ENCODE peak calls at places on chromosome 4, in four cellular contexts. Z is ovary, B is type B pancreatic cell, O is left ventricle myocardium inferior. F is an unnamed sample.

GRCh38 chr4:110487873-110488272 is 11.9 kb downstream of the ENPEP start:
- DNase-seq in Z (no peak), O (no peak), B (no peak), F (no peak)

GRCh38 chr4:53943345-53944085 is 120.9 kb downstream of the CHIC2 start:
- DNase-seq in Z (no peak), O (no peak), B (no peak), F (no peak)

GRCh38 chr4:127967141-127967775 is 2.1 kb downstream of the ABHD18 start:
- DNase-seq in B (no peak), Z (no peak), O (no peak), F (peak; percentile 5)

GRCh38 chr4:101835121-101835904 is 44.8 kb downstream of the BANK1 start:
- DNase-seq in O (no peak), B (no peak), Z (no peak), F (no peak)

GRCh38 chr4:105719214-105719613 is 10.6 kb downstream of the GSTCD start:
- DNase-seq in O (no peak), Z (no peak), B (no peak), F (no peak)

GRCh38 chr4:36385951-36386561 is 104.6 kb downstream of the DTHD1 start:
- DNase-seq in O (no peak), Z (no peak), B (no peak), F (peak; percentile 59)

GRCh38 chr4:4259484-4260100 is 11.6 kb upstream of the TMEM128 start:
- DNase-seq in B (no peak), O (no peak), Z (no peak), F (no peak)

GRCh38 chr4:41144812-41145211 is 69.5 kb downstream of the APBB2 start:
- DNase-seq in B (no peak), Z (no peak), O (no peak), F (no peak)

GRCh38 chr4:67446811-67447210 is 98.5 kb downstream of the CENPC start:
- DNase-seq in B (no peak), Z (no peak), O (no peak), F (no peak)

GRCh38 chr4:87219648-87220093 is 747 bp downstream of the KLHL8 start:
- DNase-seq in O (peak; percentile 44), Z (peak; percentile 38), B (peak; percentile 77), F (peak; percentile 61)

GRCh38 chr4:162201673-162202072 is 37.9 kb upstream of the FSTL5 start:
- DNase-seq in Z (no peak), B (no peak), O (no peak), F (no peak)

GRCh38 chr4:124030038-124030638 is 633.5 kb downstream of the SPRY1 start:
- DNase-seq in Z (no peak), O (peak; percentile 38), B (no peak), F (no peak)

GRCh38 chr4:99763635-99764101 is 53.0 kb upstream of the DAPP1 start:
- DNase-seq in O (no peak), Z (peak; percentile 57), B (no peak), F (peak; percentile 13)

GRCh38 chr4:57094482-57095223 is 15.5 kb downstream of the IGFBP7 start:
- DNase-seq in Z (no peak), O (no peak), B (no peak), F (no peak)

GRCh38 chr4:152590179-152591031 is 54.5 kb upstream of the FBXW7 start:
- DNase-seq in O (no peak), Z (no peak), B (no peak), F (no peak)

GRCh38 chr4:10951306-10951705 is 266.7 kb upstream of the CLNK start:
- DNase-seq in O (no peak), B (no peak), Z (no peak), F (no peak)

GRCh38 chr4:17324431-17324830 is 187.5 kb downstream of the QDPR start:
- DNase-seq in O (no peak), Z (peak; percentile 41), B (no peak), F (peak; percentile 74)

GRCh38 chr4:89420507-89420906 is 112.9 kb upstream of the GPRIN3 start:
- DNase-seq in O (no peak), Z (no peak), B (no peak), F (no peak)

GRCh38 chr4:163949976-163950601 is 455.6 kb downstream of the TMA16 start:
- DNase-seq in O (no peak), B (no peak), Z (no peak), F (no peak)

GRCh38 chr4:99633772-99634171 is 23.9 kb downstream of the C4orf54 start:
- DNase-seq in B (no peak), Z (no peak), O (no peak), F (no peak)

GRCh38 chr4:114659386-114660008 is 60.9 kb downstream of the UGT8 start:
- DNase-seq in O (peak; percentile 12), B (no peak), Z (no peak), F (peak; percentile 63)

GRCh38 chr4:8546766-8547107 is 33.5 kb upstream of the GPR78 start:
- DNase-seq in O (no peak), B (no peak), Z (no peak), F (no peak)

GRCh38 chr4:176436500-176436973 is 116.8 kb downstream of the SPCS3 start:
- DNase-seq in B (no peak), Z (no peak), O (no peak), F (no peak)

GRCh38 chr4:6272863-6273660 is 3.4 kb downstream of the WFS1 start:
- DNase-seq in B (no peak), Z (peak; percentile 53), O (no peak), F (no peak)

GRCh38 chr4:166882221-166882620 is 352.1 kb downstream of the SPOCK3 start:
- DNase-seq in B (no peak), O (no peak), Z (no peak), F (no peak)

GRCh38 chr4:20543131-20543530 is 157.1 kb upstream of the PACRGL start:
- DNase-seq in B (no peak), Z (no peak), O (no peak), F (no peak)

GRCh38 chr4:44791842-44792241 is 65.5 kb upstream of the GNPDA2 start:
- DNase-seq in O (no peak), Z (no peak), B (no peak), F (no peak)

GRCh38 chr4:53905935-53906377 is 158.4 kb downstream of the CHIC2 start:
- DNase-seq in O (peak; percentile 33), B (no peak), Z (peak; percentile 62), F (peak; percentile 7)

GRCh38 chr4:5127556-5127955 is 76.3 kb downstream of the STK32B start:
- DNase-seq in Z (no peak), O (no peak), B (no peak), F (no peak)

GRCh38 chr4:55346851-55347255 is 811 bp downstream of the SRD5A3 start:
- DNase-seq in O (no peak), Z (no peak), B (no peak), F (no peak)

GRCh38 chr4:142160509-142160908 is 524.1 kb downstream of the IL15 start:
- DNase-seq in B (no peak), Z (no peak), O (no peak), F (no peak)

DNA sequence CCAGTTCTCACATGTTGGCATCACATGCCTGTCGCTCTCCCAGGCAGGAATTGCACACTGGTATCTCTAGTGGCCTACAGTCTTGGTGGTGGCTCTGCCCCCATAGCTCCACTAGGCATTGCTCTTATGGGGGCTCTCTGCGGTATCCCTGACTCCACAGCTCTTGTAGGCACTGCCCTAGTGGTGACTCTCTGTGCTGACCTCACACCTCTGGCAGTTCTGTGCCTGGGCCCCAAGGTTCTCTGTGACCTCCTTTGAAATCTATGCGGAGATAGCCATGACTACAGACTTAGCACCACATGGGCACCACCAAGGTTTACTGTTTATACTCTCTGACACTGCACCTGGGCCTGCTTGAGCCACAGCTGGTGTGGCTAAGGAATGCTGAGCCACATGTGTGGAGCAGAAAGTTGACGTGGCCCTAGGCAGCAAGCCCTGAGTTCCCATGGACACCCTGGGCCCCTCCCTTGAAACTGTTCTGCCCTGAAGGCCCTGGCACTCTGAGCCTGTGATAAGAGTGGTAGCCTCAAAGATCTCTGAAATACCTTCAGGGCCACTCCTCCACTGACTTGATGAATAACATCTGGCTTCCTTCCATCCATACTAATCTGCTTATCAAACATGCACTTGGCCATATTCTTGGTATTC is 8.0 kb downstream of the SLC9B1 start:
- DNase-seq in O (no peak), B (no peak), Z (no peak), F (no peak)
- TF ChIP-seq CTCF in O (no peak), B (no peak), Z (no peak), F (no peak)

DNA sequence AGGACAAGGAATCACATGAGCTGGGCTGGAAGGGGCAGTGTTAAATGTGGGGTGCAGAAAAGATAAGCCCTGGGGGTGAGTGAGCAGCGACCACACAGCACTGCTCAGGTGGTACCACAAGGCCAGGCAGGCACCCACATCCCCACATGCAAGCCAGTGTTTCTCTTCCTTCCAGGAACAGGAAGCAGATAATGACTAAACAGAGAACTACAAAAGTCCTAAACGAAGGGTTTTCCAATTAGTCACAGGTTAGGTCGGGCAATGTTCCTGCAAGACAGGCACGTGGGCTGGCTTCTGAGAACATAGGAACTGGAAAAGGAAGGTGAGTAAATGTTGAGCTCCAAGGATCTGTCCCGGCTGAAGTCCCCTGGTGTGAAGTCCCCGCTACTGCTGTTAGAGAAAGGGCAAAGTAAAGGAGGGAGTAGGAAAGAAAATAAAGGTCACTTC is 19.5 kb downstream of the RELL1 start:
- DNase-seq in B (no peak), O (no peak), Z (no peak), F (peak; percentile 49)
- TF ChIP-seq CTCF in B (no peak), O (peak; percentile 28), Z (no peak), F (no peak)

DNA sequence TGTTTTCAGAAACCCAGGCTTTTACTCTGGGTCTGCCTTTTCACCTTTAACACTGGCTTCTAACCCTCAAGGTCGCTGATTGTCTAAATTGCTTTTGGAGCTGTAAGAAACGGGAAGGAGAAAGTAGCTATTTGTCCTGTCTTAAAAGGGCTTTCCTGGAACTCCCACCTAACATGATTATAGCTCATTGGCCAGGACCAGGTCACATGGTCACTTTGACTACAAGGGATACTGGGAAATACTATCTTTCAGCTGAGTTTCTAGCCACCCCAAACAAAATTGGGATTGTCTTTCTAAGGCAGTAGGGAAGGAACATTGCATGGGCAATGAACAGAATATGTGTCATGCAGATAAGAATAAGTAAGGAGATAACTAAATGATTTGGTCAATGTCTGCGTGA is 106.7 kb upstream of the ARHGAP24 start:
- DNase-seq in B (no peak), Z (no peak), O (no peak), F (no peak)
- TF ChIP-seq CTCF in B (no peak), Z (no peak), O (no peak), F (no peak)

GRCh38 chr4:68498413-68499007 is 51.2 kb downstream of the TMPRSS11E start:
- DNase-seq in B (no peak), O (no peak), Z (no peak), F (peak; percentile 73)
- TF ChIP-seq CTCF in B (peak; percentile 95), O (peak; percentile 85), Z (no peak), F (peak; percentile 86)

DNA sequence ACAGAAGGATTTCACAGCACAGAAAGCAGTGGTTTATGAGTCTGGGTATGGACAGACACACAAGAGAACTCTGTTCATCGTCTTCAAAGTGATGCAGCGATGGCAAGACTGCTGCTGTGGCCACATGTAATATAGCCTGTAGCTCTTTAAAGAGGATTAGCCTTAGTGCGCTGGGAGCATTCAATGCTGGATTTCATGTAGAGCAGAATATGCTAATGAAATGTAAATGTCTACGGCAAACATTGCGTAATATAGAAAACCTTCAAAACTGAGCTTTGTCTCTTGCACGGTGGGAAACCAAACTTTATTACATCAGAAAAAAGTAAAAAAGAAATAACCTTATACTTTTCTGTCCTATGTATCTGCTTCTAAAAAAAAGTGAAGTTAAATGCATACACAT is 42.9 kb downstream of the ALPK1 start:
- DNase-seq in Z (no peak), O (no peak), B (no peak), F (no peak)
- TF ChIP-seq CTCF in Z (no peak), O (no peak), B (no peak), F (no peak)

F was measured in activated CD8-positive, alpha-beta T cell treated with anti-CD3 and anti-CD28 coated beads for 36 hours.